ENCODE peak calls at places on chromosomes 2 and 18, in nine cellular contexts. K, B, C, S, Z, G, X, F and U are unnamed samples.

GRCh38 chr2:150339951-150340350 is 147.5 kb downstream of the RND3 start:
- DNase-seq in G (no peak), B (no peak), X (peak; percentile 20), F (no peak), Z (no peak), C (no peak), S (no peak), K (peak; percentile 40), U (no peak)

GRCh38 chr2:168482952-168483831 is 27.1 kb downstream of the CERS6 start:
- DNase-seq in G (no peak), S (no peak), X (no peak), Z (no peak), K (no peak), C (no peak), F (no peak), B (no peak), U (no peak)

GRCh38 chr18:80147037-80147417 is 38.0 kb downstream of the ADNP2 start:
- DNase-seq in S (no peak), B (no peak), X (no peak), C (no peak), G (no peak), F (no peak), Z (no peak), K (peak; percentile 51), U (no peak)

GRCh38 chr18:57444301-57444759 is 9.2 kb downstream of the ONECUT2 start:
- DNase-seq in C (no peak), B (no peak), F (no peak), G (no peak), X (no peak), Z (no peak), K (no peak), S (no peak), U (no peak)

GRCh38 chr18:46506974-46507373 is 150.0 kb downstream of the LOXHD1 start:
- DNase-seq in K (no peak), Z (no peak), G (no peak), S (no peak), X (no peak), F (no peak), B (no peak), C (no peak), U (no peak)

GRCh38 chr2:230067990-230068657 is 600 bp downstream of the SLC16A14 start:
- DNase-seq in B (no peak), Z (no peak), G (peak; percentile 86), C (peak; percentile 39), X (peak; percentile 13), F (peak; percentile 59), S (no peak), K (peak; percentile 61), U (peak; percentile 69)

GRCh38 chr18:1227025-1227424 is 322.4 kb downstream of the ADCYAP1 start:
- DNase-seq in C (no peak), X (no peak), B (no peak), G (no peak), Z (no peak), F (no peak), S (no peak), K (no peak), U (no peak)

GRCh38 chr18:45980229-45980628 is 13.1 kb upstream of the EPG5 start:
- DNase-seq in C (no peak), S (no peak), G (no peak), F (no peak), B (no peak), K (no peak), Z (no peak), X (no peak), U (no peak)

GRCh38 chr2:224650815-224651439 is 65.2 kb downstream of the CCDC195 start:
- DNase-seq in S (no peak), Z (peak; percentile 62), B (peak; percentile 28), F (peak; percentile 70), G (no peak), X (peak; percentile 56), C (no peak), K (peak; percentile 69), U (no peak)

GRCh38 chr2:235958221-235958620 is 210.0 kb downstream of the GBX2 start:
- DNase-seq in S (no peak), B (no peak), X (no peak), K (no peak), F (no peak), Z (no peak), G (no peak), C (no peak), U (no peak)

GRCh38 chr2:110770696-110771425 is 38.5 kb downstream of the ACOXL start:
- DNase-seq in C (no peak), G (no peak), K (peak; percentile 77), S (no peak), X (peak; percentile 27), B (no peak), F (peak; percentile 77), Z (peak; percentile 87), U (peak; percentile 89)

GRCh38 chr2:32977228-32977758 is 30.5 kb downstream of the LTBP1 start:
- DNase-seq in S (no peak), F (no peak), G (peak; percentile 88), B (peak; percentile 43), Z (peak; percentile 95), X (no peak), K (peak; percentile 28), C (no peak), U (peak; percentile 65)

GRCh38 chr2:73985318-73986084 is 791 bp downstream of the TET3 start:
- DNase-seq in S (peak; percentile 42), Z (no peak), G (peak; percentile 86), X (no peak), F (peak; percentile 57), K (peak; percentile 54), B (peak; percentile 73), C (peak; percentile 51), U (no peak)

GRCh38 chr2:73984922-73985317 is 210 bp downstream of the TET3 start:
- DNase-seq in G (peak; percentile 87), X (no peak), Z (no peak), F (no peak), K (no peak), B (no peak), C (peak; percentile 63), S (peak; percentile 52), U (peak; percentile 41)

GRCh38 chr2:73982140-73982617 is 2.5 kb upstream of the TET3 start:
- DNase-seq in F (no peak), G (peak; percentile 69), B (no peak), X (peak; percentile 53), C (no peak), Z (peak; percentile 94), S (no peak), K (peak; percentile 88), U (peak; percentile 95)

GRCh38 chr2:73984203-73984921 is at the start of gene TET3:
- DNase-seq in G (peak; percentile 71), S (no peak), F (peak; percentile 69), K (peak; percentile 57), X (no peak), Z (no peak), C (peak; percentile 66), B (peak; percentile 75), U (peak; percentile 58)

GRCh38 chr2:73983322-73984202 is 1.1 kb upstream of the TET3 start:
- DNase-seq in K (no peak), F (no peak), Z (peak; percentile 98), X (no peak), G (no peak), S (peak; percentile 93), B (peak; percentile 56), C (peak; percentile 35), U (no peak)
- H3K27me3 ChIP-seq in K (no peaks in the 10 kb centered on the region), F (no peaks in the 10 kb centered on the region), Z (no peaks in the 10 kb centered on the region), X (no peaks in the 10 kb centered on the region), G (no peaks in the 10 kb centered on the region), S (no peaks in the 10 kb centered on the region), B (no peaks in the 10 kb centered on the region), C (no peaks in the 10 kb centered on the region), U (no peaks in the 10 kb centered on the region)

GRCh38 chr2:41701231-41701630 is 346.6 kb upstream of the PKDCC start:
- DNase-seq in C (no peak), X (no peak), B (no peak), S (no peak), Z (no peak), K (no peak), F (no peak), G (no peak), U (no peak)

GRCh38 chr2:41706261-41706660 is 341.6 kb upstream of the PKDCC start:
- DNase-seq in Z (peak; percentile 29), F (no peak), S (no peak), C (no peak), B (no peak), K (no peak), G (no peak), X (no peak), U (no peak)

GRCh38 chr2:41705634-41706033 is 342.2 kb upstream of the PKDCC start:
- DNase-seq in K (no peak), F (no peak), B (no peak), Z (no peak), X (no peak), C (no peak), S (no peak), G (no peak), U (no peak)

GRCh38 chr2:41698787-41699422 is 348.9 kb upstream of the PKDCC start:
- DNase-seq in X (no peak), F (peak; percentile 42), K (peak; percentile 6), B (peak; percentile 31), G (peak; percentile 78), Z (no peak), C (no peak), S (no peak), U (no peak)

GRCh38 chr2:41703123-41703522 is 344.7 kb upstream of the PKDCC start:
- DNase-seq in X (no peak), G (no peak), F (no peak), S (no peak), K (no peak), C (no peak), Z (no peak), B (no peak), U (no peak)
- H3K27me3 ChIP-seq in X (peaks cover 2% of the 10 kb centered on the region), G (no peaks in the 10 kb centered on the region), F (peaks cover 39% of the 10 kb centered on the region), S (no peaks in the 10 kb centered on the region), K (peaks cover 5% of the 10 kb centered on the region), C (no peaks in the 10 kb centered on the region), Z (no peaks in the 10 kb centered on the region), B (no peaks in the 10 kb centered on the region), U (peaks cover 3% of the 10 kb centered on the region)

GRCh38 chr2:39164089-39164488 is 43.2 kb upstream of the SOS1 start:
- DNase-seq in K (peak; percentile 45), S (no peak), B (no peak), X (no peak), Z (no peak), C (no peak), F (no peak), G (no peak), U (no peak)
- H3K27me3 ChIP-seq in K (no peaks in the 10 kb centered on the region), S (no peaks in the 10 kb centered on the region), B (no peaks in the 10 kb centered on the region), X (no peaks in the 10 kb centered on the region), Z (peaks cover 1% of the 10 kb centered on the region), C (no peaks in the 10 kb centered on the region), F (no peaks in the 10 kb centered on the region), G (no peaks in the 10 kb centered on the region), U (no peaks in the 10 kb centered on the region)

DNA sequence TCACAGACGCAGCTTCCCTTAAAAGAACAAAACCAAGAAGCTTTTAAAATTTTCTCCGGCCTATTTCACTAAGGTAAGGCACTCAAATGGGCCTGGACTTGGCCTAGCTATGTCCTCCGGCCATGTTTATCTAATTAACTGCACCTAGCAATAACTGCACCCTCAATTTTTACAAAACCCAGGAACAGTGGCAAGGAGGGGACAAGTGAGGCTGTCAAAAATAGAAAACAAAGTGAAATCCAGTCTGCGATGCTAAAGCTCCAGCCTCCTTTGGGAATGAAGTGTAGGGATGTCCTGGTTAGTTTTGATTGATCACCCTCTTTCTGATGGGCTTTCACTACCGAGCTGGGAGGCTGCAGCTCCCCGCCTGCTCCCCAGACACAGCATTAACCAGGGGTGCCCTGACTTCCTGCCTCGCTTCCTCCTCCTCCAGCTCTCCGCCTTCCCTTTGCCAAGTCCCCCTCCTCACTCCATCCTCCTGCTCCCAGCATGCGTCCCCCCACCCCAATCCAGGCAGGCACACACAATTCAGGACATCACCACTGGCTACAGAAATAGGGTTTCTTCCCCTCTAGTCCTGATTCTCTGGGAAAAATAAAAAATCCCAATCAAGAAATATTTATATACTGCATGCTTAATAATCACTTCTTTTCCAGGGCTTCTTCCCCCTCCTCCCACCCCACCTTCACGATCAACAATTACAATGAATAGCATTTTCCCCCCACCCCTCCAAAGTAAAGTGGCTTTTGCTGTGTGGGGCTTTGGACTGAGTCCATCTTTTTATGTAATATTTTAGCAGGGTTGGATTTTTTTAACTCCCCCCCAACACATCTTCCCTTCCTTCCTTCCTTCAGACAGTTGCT is 3.4 kb upstream of the POU3F3 start:
- DNase-seq in S (no peak), X (no peak), C (no peak), Z (no peak), B (no peak), K (no peak), F (no peak), G (no peak), U (no peak)
- H3K27me3 ChIP-seq in S (peaks cover 9% of the 10 kb centered on the region), X (peaks cover 70% of the 10 kb centered on the region), C (no peaks in the 10 kb centered on the region), Z (peaks cover 63% of the 10 kb centered on the region), B (peaks cover 17% of the 10 kb centered on the region), K (peaks cover 83% of the 10 kb centered on the region), F (peaks cover 93% of the 10 kb centered on the region), G (peaks cover 5% of the 10 kb centered on the region), U (peaks cover 75% of the 10 kb centered on the region)